ENCODE peak calls at places on chromosomes 16 and 17, in nine cellular contexts. A, L, P, H, X, N, G, O and M are unnamed samples.

GRCh38 chr16:25109643-25110042 is 1.9 kb upstream of the LCMT1 start:
- DNase-seq in G (peak; percentile 74), O (no peak), N (peak; percentile 98), H (peak; percentile 91), X (peak; percentile 91), P (no peak), A (peak; percentile 74), L (no peak), M (peak; percentile 40)

GRCh38 chr17:17729620-17730249 is 48.5 kb downstream of the RAI1 start:
- DNase-seq in H (no peak), G (no peak), O (no peak), A (peak; percentile 30), P (no peak), N (no peak), L (peak; percentile 62), X (peak; percentile 48), M (no peak)

GRCh38 chr17:36901506-36901905 is 35.8 kb upstream of the LHX1 start:
- DNase-seq in G (no peak), P (no peak), H (no peak), A (peak; percentile 16), X (peak; percentile 70), L (no peak), N (peak; percentile 33), O (no peak), M (no peak)

GRCh38 chr16:70162041-70162451 is 11.5 kb upstream of the CLEC18C start:
- DNase-seq in N (peak; percentile 80), X (peak; percentile 64), P (no peak), G (no peak), O (no peak), A (peak; percentile 77), L (no peak), H (peak; percentile 16), M (no peak)

GRCh38 chr17:82582208-82582607 is 62.7 kb downstream of the FOXK2 start:
- DNase-seq in L (no peak), O (no peak), H (peak; percentile 70), P (no peak), A (no peak), N (peak; percentile 59), X (no peak), G (no peak), M (no peak)

GRCh38 chr16:12009922-12010321 is 33.4 kb downstream of the SNX29 start:
- DNase-seq in L (no peak), O (no peak), G (no peak), A (no peak), N (no peak), X (no peak), P (no peak), H (no peak), M (no peak)

GRCh38 chr16:10922328-10923145 is 19.7 kb downstream of the DEXI start:
- DNase-seq in H (peak; percentile 95), A (peak; percentile 44), P (no peak), O (no peak), X (no peak), L (no peak), N (peak; percentile 58), G (peak; percentile 93), M (peak; percentile 88)

GRCh38 chr17:17354560-17355357 is 51.6 kb downstream of the NT5M start:
- DNase-seq in G (peak; percentile 64), O (no peak), P (peak; percentile 70), H (peak; percentile 38), L (peak; percentile 58), A (peak; percentile 47), X (peak; percentile 78), N (peak; percentile 60), M (peak; percentile 34)

GRCh38 chr17:43983515-43984411 is 20.7 kb upstream of the NAGS start:
- DNase-seq in O (no peak), G (peak; percentile 25), X (peak; percentile 34), N (no peak), L (no peak), A (peak; percentile 67), H (no peak), P (no peak), M (no peak)

GRCh38 chr16:67539691-67540635 is 11.3 kb downstream of the RIPOR1 start:
- DNase-seq in N (no peak), A (no peak), P (no peak), G (no peak), L (no peak), O (no peak), X (no peak), H (peak; percentile 14), M (no peak)

GRCh38 chr17:34249497-34249877 is 5.6 kb upstream of the CCL2 start:
- DNase-seq in O (no peak), A (no peak), G (no peak), X (no peak), P (no peak), N (no peak), H (peak; percentile 42), L (no peak), M (peak; percentile 24)

GRCh38 chr16:77290451-77291110 is 91.4 kb downstream of the SYCE1L start:
- DNase-seq in X (peak; percentile 52), L (no peak), G (no peak), P (no peak), H (no peak), A (no peak), O (no peak), N (peak; percentile 59), M (no peak)

GRCh38 chr17:15185625-15185991 is 79.5 kb downstream of the PMP22 start:
- DNase-seq in G (peak; percentile 60), H (peak; percentile 79), O (no peak), L (no peak), X (peak; percentile 16), A (no peak), N (peak; percentile 36), P (no peak), M (peak; percentile 42)

GRCh38 chr16:53492499-53492898 is 10.5 kb downstream of the AKTIP start:
- DNase-seq in G (no peak), N (no peak), A (no peak), L (no peak), H (no peak), X (no peak), P (no peak), O (no peak), M (no peak)

GRCh38 chr16:85366031-85366763 is 246.9 kb upstream of the GSE1 start:
- DNase-seq in O (no peak), H (no peak), A (no peak), L (no peak), G (no peak), P (no peak), N (no peak), X (no peak), M (no peak)

GRCh38 chr17:75370288-75370687 is 35.2 kb downstream of the GRB2 start:
- DNase-seq in H (peak; percentile 52), N (no peak), G (peak; percentile 64), O (no peak), L (peak; percentile 26), X (no peak), P (no peak), A (no peak), M (peak; percentile 74)

GRCh38 chr17:39593371-39593770 is 14.3 kb downstream of the NEUROD2 start:
- DNase-seq in P (no peak), A (no peak), O (no peak), L (no peak), N (no peak), H (no peak), X (no peak), G (no peak), M (no peak)

GRCh38 chr17:3966720-3967363 is 2.6 kb upstream of the ATP2A3 start:
- DNase-seq in X (no peak), N (no peak), P (no peak), H (no peak), O (no peak), A (peak; percentile 20), L (no peak), G (no peak), M (no peak)

GRCh38 chr16:19881028-19881427 is 3.6 kb downstream of the GPRC5B start:
- DNase-seq in P (no peak), H (no peak), L (no peak), X (no peak), O (no peak), N (no peak), G (no peak), A (no peak), M (no peak)

DNA sequence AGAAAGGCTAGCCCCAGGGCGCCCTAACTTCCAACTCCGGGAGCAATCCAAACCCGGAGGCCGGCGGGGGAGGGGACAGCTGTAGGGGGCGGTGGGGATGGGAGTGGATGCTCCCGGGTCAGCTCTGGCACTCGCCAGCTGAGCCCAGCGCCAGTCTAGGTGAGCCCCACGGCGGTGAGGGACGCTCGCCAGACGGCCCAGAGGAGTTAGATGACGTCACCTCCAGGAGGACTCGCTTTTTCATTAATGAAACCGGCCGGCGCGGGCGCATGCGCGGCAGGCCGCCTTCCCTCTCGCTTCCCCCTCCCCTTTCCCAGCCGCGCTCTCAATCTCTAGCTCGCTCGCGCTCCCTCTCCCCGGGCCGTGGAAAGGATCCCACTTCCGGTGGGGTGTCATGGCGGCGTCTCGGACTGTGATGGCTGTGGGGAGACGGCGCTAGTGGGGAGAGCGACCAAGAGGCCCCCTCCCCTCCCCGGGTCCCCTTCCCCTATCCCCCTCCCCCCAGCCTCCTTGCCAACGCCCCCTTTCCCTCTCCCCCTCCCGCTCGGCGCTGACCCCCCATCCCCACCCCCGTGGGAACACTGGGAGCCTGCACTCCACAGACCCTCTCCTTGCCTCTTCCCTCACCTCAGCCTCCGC is at the start of gene NF1:
- DNase-seq in H (peak; percentile 97), O (peak; percentile 59), L (peak; percentile 95), N (peak; percentile 94), A (peak; percentile 93), P (peak; percentile 95), G (peak; percentile 97), X (peak; percentile 96), M (peak; percentile 87)
- TF ChIP-seq POLR2A in H (peak; percentile 21), O (no peak), L (peak; percentile 78), N (peak; percentile 79), A (peak; percentile 86), P (peak; percentile 47), G (peak; percentile 44), X (peak; percentile 84), M (peak; percentile 53)

DNA sequence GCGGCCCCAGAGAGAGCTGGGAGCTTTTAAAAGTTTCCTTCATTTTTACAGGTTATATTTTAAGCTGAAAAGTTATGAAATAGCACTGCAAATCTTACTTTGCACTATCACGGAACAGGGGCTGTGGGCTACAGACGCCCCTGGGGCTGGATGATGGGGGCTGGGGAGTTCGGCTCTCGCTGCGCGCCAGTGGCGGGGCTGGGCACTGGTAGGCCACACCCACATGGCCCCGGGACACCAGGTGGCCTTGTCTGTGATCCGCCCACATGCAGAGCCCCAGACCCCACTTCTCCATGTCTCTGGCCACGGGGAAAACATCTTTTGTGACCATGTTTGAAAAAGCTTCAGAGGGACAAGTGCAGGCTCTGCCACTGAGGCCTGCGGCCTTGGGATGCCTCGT is 54.4 kb downstream of the LMF1 start:
- DNase-seq in G (no peak), X (no peak), O (no peak), H (no peak), P (no peak), L (no peak), A (no peak), N (no peak), M (no peak)
- H3K9me3 ChIP-seq in G (no peaks in the 10 kb centered on the region), X (no peaks in the 10 kb centered on the region), O (no peaks in the 10 kb centered on the region), H (no peaks in the 10 kb centered on the region), P (no peaks in the 10 kb centered on the region), L (no peaks in the 10 kb centered on the region), A (no peaks in the 10 kb centered on the region), N (no peaks in the 10 kb centered on the region), M (no peaks in the 10 kb centered on the region)

GRCh38 chr16:4179020-4179419 is 62.8 kb upstream of the ADCY9 start:
- DNase-seq in H (peak; percentile 24), L (peak; percentile 35), O (no peak), G (no peak), P (peak; percentile 66), N (peak; percentile 54), A (peak; percentile 10), X (no peak), M (no peak)
- TF ChIP-seq POLR2A in H (no peak), L (no peak), O (no peak), G (no peak), P (no peak), N (no peak), A (no peak), X (no peak), M (no peak)

GRCh38 chr16:46466239-46466638 is 154.9 kb downstream of the SHCBP1 start:
- DNase-seq in H (no peak), O (no peak), A (no peak), L (no peak), P (no peak), X (no peak), G (no peak), N (no peak), M (no peak)
- H3K9me3 ChIP-seq in H (peaks cover 6% of the 10 kb centered on the region), O (peaks cover 29% of the 10 kb centered on the region), A (peaks cover 40% of the 10 kb centered on the region), L (no peaks in the 10 kb centered on the region), P (peaks cover 5% of the 10 kb centered on the region), X (no peaks in the 10 kb centered on the region), G (peaks cover 24% of the 10 kb centered on the region), N (peaks cover 2% of the 10 kb centered on the region), M (no peaks in the 10 kb centered on the region)